ENCODE peak calls at places on chromosome 10, in six cellular contexts. M is heart left ventricle, W is AG04450, Z is neural crest cell, T is A673, L is RWPE1. P is an unnamed sample.

GRCh38 chr10:88117869-88118632 is 254.6 kb downstream of the PTEN start:
- DNase-seq in M (no peak), W (no peak), Z (no peak), T (peak), L (no peak), P (no peak)

GRCh38 chr10:129794056-129794455 is 170.0 kb downstream of the EBF3 start:
- DNase-seq in M (no peak), W (no peak), Z (no peak), T (no peak), L (no peak), P (no peak)

GRCh38 chr10:71461457-71461856 is 64.7 kb downstream of the CDH23 start:
- DNase-seq in M (no peak), W (no peak), Z (no peak), T (no peak), L (no peak), P (no peak)

GRCh38 chr10:49089152-49089788 is 26.1 kb downstream of the VSTM4 start:
- DNase-seq in M (no peak), W (no peak), Z (no peak), T (no peak), L (no peak), P (no peak)

GRCh38 chr10:60114765-60115586 is 208.6 kb upstream of the CCDC6 start:
- DNase-seq in M (no peak), W (peak), Z (no peak), T (peak), L (no peak), P (peak)

GRCh38 chr10:73641272-73642060 is at the start of gene MYOZ1:
- DNase-seq in M (no peak), W (no peak), Z (no peak), T (no peak), L (no peak), P (peak)

GRCh38 chr10:1096287-1096889 is 40.2 kb downstream of the WDR37 start:
- DNase-seq in M (no peak), W (no peak), Z (no peak), T (no peak), L (no peak), P (no peak)

GRCh38 chr10:14820775-14821154 is 17.1 kb downstream of the CDNF start:
- DNase-seq in M (no peak), W (no peak), Z (no peak), T (no peak), L (no peak), P (no peak)

DNA sequence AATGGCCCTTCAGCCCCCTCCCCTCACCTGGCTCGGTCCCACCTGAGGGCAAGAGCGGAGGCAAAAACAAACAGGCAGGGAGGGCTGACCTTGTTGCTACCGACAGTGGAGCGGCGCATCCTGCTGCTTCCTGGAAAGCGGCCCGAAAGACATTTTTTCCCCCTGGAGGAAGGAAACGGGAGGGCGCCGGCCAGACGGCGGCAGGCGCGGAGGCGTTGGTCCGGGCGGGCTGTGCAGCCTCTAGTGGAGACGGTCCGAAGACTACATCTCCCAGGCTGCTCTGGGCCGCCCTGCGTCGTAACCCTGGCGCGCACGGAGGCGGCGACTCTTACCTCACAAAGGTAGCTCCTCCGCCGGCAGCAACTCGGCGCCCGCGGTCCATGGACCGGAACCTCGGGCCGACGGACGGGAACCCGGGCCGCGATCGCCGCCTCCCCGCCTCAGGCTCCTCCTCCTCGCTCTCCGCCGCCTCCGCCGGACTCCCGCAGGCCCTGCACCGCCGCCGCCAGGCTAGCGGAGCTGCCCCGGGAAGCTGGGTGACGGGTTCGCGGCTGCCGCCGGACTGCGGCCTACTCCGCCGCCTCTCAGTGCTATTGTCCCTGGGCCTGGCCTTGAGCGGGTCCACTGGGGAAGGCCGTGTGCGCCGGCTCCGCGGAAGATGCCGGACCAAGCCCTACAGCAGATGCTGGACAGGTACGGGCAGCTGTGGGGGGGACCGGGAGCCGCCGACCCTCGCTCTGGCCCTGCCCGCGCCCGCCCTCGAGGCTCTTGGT is at the start of the genes CPEB3 and MARCHF5:
- DNase-seq in M (peak), W (peak), Z (peak), T (peak), L (peak), P (peak)
- TF ChIP-seq CTCF in M (peak), W (peak), Z (peak), T (peak), L (peak), P (peak)

DNA sequence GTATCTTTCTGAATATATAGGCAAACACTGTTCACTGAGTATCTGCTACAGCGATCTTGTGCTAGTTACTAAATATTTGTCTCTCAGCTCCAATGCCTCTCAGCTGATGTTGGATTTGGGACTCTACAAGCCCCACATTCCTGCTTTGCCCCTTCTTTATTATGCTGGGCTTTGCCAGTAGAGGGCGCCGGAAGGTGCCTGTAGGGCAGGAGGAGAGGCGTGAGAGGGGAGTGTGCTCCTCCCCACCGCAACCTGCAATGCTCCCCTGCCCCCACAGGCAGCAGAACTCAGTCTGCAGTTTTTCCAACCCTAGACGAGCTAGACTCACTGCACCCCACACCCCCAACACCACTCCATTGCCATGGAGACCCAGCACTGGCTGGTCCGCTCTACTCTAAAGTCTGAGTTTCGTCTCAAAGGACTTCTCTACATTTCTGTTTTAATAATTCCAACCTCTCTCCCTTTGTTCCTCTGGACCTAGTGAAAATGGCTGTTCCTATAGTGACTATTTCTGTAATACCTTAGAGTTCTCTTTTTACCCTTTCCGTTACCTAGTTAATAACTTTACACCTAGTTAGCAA is 337.6 kb downstream of the CCSER2 start:
- DNase-seq in M (no peak), W (no peak), Z (no peak), T (peak), L (peak), P (no peak)
- TF ChIP-seq CTCF in M (peak), W (peak), Z (peak), T (peak), L (peak), P (peak)

GRCh38 chr10:96556003-96556402 is 30.8 kb downstream of the TM9SF3 start:
- DNase-seq in M (no peak), W (no peak), Z (no peak), T (peak), L (peak), P (peak)
- TF ChIP-seq CTCF in M (peak), W (peak), Z (peak), T (peak), L (peak), P (peak)

DNA sequence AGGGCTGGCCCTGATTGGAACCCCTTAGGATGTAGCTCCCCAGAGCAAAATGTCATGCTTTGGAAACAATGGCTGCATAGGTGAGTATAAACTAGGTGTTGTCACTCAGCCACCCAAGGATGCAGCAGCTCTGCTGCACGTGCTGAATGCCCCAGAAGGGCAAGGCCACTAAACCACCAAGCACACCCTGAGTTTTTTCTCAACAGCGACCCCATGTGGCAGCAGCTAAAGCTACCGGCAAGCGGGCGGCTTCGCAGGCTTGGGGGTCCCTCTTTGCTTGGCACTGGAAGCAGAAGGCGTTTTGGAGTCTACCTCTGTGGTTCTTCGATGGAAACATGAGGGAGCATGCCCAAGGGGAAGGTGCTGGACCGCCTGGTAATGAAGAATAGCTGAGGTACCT is 152.3 kb downstream of the GFRA1 start:
- DNase-seq in M (no peak), W (no peak), Z (peak), T (peak), L (no peak), P (no peak)
- TF ChIP-seq CTCF in M (no peak), W (no peak), Z (peak), T (peak), L (no peak), P (peak)

DNA sequence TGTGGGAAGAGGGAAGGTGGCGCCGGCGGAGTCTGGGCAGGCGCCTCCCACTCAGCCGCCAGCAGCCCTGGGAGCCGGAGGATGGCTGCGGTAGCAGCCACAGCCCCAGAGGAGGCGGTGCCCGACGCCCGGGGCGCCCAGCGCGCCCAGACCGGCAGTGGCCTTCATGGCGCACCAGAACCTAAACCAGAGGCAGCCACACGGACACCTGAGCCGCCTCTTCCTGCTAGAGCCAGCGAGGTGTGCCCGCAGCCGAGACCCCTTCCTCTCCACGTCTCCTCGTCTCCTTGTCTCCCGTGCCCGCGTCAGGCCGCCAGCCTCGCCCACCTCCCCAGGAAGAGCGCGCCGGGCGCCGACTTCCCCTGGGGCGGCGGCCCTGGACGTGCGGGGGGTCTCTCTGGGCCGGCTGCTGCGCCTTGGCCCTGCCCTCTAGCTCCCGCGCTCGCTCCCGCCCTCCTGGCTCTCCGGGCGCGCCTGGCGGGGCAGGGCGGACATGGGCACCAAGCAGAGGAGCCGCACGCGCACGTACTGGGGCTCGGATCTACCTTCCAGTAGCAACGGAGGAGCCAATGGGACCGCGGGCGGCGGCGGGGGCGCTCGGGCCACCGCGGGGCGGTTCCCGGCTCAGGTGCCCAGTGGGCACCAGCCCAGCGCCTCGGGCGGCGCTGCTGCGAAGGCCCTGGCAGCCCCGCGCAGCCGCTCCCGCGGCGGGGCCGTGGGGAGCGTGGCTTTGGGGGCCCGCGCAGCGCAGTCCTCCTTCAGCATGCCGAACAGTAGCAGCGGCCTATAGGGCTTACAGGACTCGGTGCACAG is 33.0 kb upstream of the SFTPD start:
- DNase-seq in M (peak), W (no peak), Z (peak), T (peak), L (peak), P (peak)
- TF ChIP-seq CTCF in M (no peak), W (peak), Z (no peak), T (no peak), L (no peak), P (no peak)

GRCh38 chr10:29798876-29799690 is 164.3 kb upstream of the SVIL start:
- DNase-seq in M (no peak), W (no peak), Z (no peak), T (no peak), L (no peak), P (no peak)

GRCh38 chr10:29795856-29796255 is 161.1 kb upstream of the SVIL start:
- DNase-seq in M (no peak), W (no peak), Z (no peak), T (no peak), L (no peak), P (peak)

GRCh38 chr10:29791773-29792172 is 157.0 kb upstream of the SVIL start:
- DNase-seq in M (no peak), W (no peak), Z (no peak), T (no peak), L (no peak), P (no peak)

GRCh38 chr10:29797616-29798015 is 162.8 kb upstream of the SVIL start:
- DNase-seq in M (no peak), W (no peak), Z (no peak), T (no peak), L (no peak), P (no peak)

GRCh38 chr10:29794776-29795635 is 160.2 kb upstream of the SVIL start:
- DNase-seq in M (no peak), W (no peak), Z (no peak), T (no peak), L (no peak), P (peak)
- TF ChIP-seq CTCF in M (no peak), W (no peak), Z (no peak), T (no peak), L (no peak), P (no peak)